ENCODE peak calls at places on chromosomes 13 and 19, in five cellular contexts. One of them, this sample, is unnamed.

GRCh38 chr13:51818771-51819511 is 15.0 kb upstream of the DHRS12 start:
- DNase-seq in ovary: no peak
- DNase-seq in bronchial epithelial cell: no peak
- DNase-seq in GM20000: no peak
- DNase-seq in glutamatergic neuron: no peak
- DNase-seq in this sample: no peak

GRCh38 chr13:33446821-33447481 is 161.4 kb upstream of the STARD13 start:
- DNase-seq in ovary: no peak
- DNase-seq in bronchial epithelial cell: peak; percentile 53
- DNase-seq in GM20000: no peak
- DNase-seq in glutamatergic neuron: no peak
- DNase-seq in this sample: no peak

GRCh38 chr19:47475460-47475859 is 3.8 kb upstream of the SLC8A2 start:
- DNase-seq in ovary: no peak
- DNase-seq in bronchial epithelial cell: no peak
- DNase-seq in GM20000: no peak
- DNase-seq in glutamatergic neuron: no peak
- DNase-seq in this sample: no peak

GRCh38 chr13:64087624-64088023 is 2672.0 kb upstream of the PCDH20 start:
- DNase-seq in ovary: no peak
- DNase-seq in bronchial epithelial cell: no peak
- DNase-seq in GM20000: no peak
- DNase-seq in glutamatergic neuron: no peak
- DNase-seq in this sample: no peak

GRCh38 chr19:47124937-47125668 is 5.5 kb upstream of the SAE1 start:
- DNase-seq in ovary: no peak
- DNase-seq in bronchial epithelial cell: peak; percentile 73
- DNase-seq in GM20000: peak; percentile 49
- DNase-seq in glutamatergic neuron: no peak
- DNase-seq in this sample: no peak

GRCh38 chr13:95150555-95150954 is 150.7 kb downstream of the ABCC4 start:
- DNase-seq in ovary: no peak
- DNase-seq in bronchial epithelial cell: peak; percentile 58
- DNase-seq in GM20000: no peak
- DNase-seq in glutamatergic neuron: no peak
- DNase-seq in this sample: no peak

GRCh38 chr19:28475525-28475924 is 737.4 kb downstream of the UQCRFS1 start:
- DNase-seq in ovary: no peak
- DNase-seq in bronchial epithelial cell: no peak
- DNase-seq in GM20000: no peak
- DNase-seq in glutamatergic neuron: no peak
- DNase-seq in this sample: no peak

GRCh38 chr13:20567881-20568528 is 1.0 kb downstream of the IFT88 start:
- DNase-seq in ovary: no peak
- DNase-seq in bronchial epithelial cell: no peak
- DNase-seq in GM20000: no peak
- DNase-seq in glutamatergic neuron: no peak
- DNase-seq in this sample: no peak

GRCh38 chr13:99087954-99088491 is 110.2 kb upstream of the DOCK9 start:
- DNase-seq in ovary: no peak
- DNase-seq in bronchial epithelial cell: peak; percentile 56
- DNase-seq in GM20000: peak; percentile 27
- DNase-seq in glutamatergic neuron: peak; percentile 40
- DNase-seq in this sample: no peak

GRCh38 chr13:32883501-32883900 is 132.7 kb upstream of the KL start:
- DNase-seq in ovary: no peak
- DNase-seq in bronchial epithelial cell: no peak
- DNase-seq in GM20000: no peak
- DNase-seq in glutamatergic neuron: no peak
- DNase-seq in this sample: no peak

GRCh38 chr13:54845351-54845965 is 1816.8 kb downstream of the OLFM4 start:
- DNase-seq in ovary: no peak
- DNase-seq in bronchial epithelial cell: no peak
- DNase-seq in GM20000: no peak
- DNase-seq in glutamatergic neuron: no peak
- DNase-seq in this sample: no peak

GRCh38 chr13:102589291-102589822 is 7.4 kb upstream of the TPP2 start:
- DNase-seq in ovary: no peak
- DNase-seq in bronchial epithelial cell: no peak
- DNase-seq in GM20000: no peak
- DNase-seq in glutamatergic neuron: no peak
- DNase-seq in this sample: no peak

GRCh38 chr19:37941820-37942515 is 35.0 kb downstream of the SIPA1L3 start:
- DNase-seq in ovary: no peak
- DNase-seq in bronchial epithelial cell: no peak
- DNase-seq in GM20000: no peak
- DNase-seq in glutamatergic neuron: no peak
- DNase-seq in this sample: no peak

GRCh38 chr19:16371540-16371986 is 46.9 kb downstream of the KLF2 start:
- DNase-seq in ovary: peak; percentile 41
- DNase-seq in bronchial epithelial cell: no peak
- DNase-seq in GM20000: peak; percentile 76
- DNase-seq in glutamatergic neuron: no peak
- DNase-seq in this sample: no peak

GRCh38 chr19:29837448-29837961 is 25.7 kb downstream of the CCNE1 start:
- DNase-seq in ovary: no peak
- DNase-seq in bronchial epithelial cell: no peak
- DNase-seq in GM20000: peak; percentile 82
- DNase-seq in glutamatergic neuron: no peak
- DNase-seq in this sample: no peak

GRCh38 chr13:75399168-75399878 is 82.6 kb downstream of the TBC1D4 start:
- DNase-seq in ovary: no peak
- DNase-seq in bronchial epithelial cell: no peak
- DNase-seq in GM20000: no peak
- DNase-seq in glutamatergic neuron: no peak
- DNase-seq in this sample: no peak

GRCh38 chr13:110497003-110497402 is 64.5 kb downstream of the RAB20 start:
- DNase-seq in ovary: no peak
- DNase-seq in bronchial epithelial cell: no peak
- DNase-seq in GM20000: no peak
- DNase-seq in glutamatergic neuron: no peak
- DNase-seq in this sample: no peak

DNA sequence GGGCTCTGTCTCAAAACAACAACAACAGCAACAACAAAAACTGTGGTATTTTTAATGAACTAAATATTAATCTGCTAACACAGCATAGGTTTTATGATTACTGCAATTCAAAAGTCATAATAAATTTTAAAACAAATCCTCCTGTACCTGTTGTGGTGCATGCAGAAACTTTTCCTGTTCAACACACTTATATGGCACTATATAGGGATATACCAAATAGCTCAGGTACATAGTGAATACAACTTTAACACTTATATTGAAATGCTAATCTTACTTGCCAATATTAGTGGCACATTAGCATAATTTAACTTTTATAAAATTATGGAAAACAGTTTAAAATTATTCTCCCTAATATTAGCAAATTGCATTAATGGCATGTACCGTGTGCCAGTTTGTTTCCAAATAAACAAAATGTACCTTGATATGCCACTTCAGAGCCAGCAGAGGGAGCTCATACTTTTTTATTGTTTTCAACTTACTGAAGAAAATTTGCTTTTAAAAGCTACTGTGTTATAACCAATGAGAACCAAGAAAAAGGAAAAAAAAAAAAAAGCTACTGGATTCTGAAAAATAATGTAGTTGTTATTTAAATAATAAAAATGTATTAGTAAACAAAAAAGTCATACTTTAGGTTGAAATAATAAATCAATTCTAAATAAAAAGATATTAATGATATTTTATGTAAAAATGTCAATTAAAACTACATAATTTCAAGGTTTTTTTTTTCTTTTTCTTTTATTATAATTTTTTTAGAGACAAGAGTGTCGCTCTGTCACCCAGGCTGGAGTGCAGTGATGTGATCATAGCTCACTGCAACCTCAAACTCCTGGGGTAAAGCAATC is 18.0 kb upstream of the RBM26 start:
- DNase-seq in ovary: no peak
- DNase-seq in bronchial epithelial cell: peak; percentile 56
- DNase-seq in GM20000: peak; percentile 27
- DNase-seq in glutamatergic neuron: no peak
- DNase-seq in this sample: no peak
- TF ChIP-seq CTCF in ovary: peak; percentile 37
- TF ChIP-seq CTCF in bronchial epithelial cell: peak; percentile 39
- TF ChIP-seq CTCF in GM20000: peak; percentile 50
- TF ChIP-seq CTCF in glutamatergic neuron: peak; percentile 73
- TF ChIP-seq CTCF in this sample: peak; percentile 41

DNA sequence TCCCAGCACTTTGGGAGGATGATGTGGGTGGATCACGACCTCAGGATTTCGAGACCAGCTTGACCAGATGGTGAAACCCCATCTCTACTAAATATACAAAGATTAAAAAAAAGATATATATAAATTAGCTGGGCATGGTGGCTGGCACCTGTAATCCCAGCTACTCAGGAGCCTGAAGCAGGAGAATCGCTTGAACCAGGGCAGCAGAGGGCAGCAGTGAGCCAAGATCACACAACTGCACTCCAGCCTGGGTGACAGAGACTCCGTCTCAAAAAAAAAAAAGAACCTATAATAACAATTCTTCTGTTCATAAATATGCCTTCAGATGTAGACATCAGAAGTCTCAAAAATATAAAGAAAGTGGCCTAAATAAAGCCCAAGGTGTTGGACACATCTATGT is 7.6 kb downstream of the ZNF737 start:
- DNase-seq in ovary: no peak
- DNase-seq in bronchial epithelial cell: no peak
- DNase-seq in GM20000: no peak
- DNase-seq in glutamatergic neuron: peak; percentile 40
- DNase-seq in this sample: no peak
- TF ChIP-seq CTCF in ovary: no peak
- TF ChIP-seq CTCF in bronchial epithelial cell: no peak
- TF ChIP-seq CTCF in GM20000: no peak
- TF ChIP-seq CTCF in glutamatergic neuron: peak; percentile 32
- TF ChIP-seq CTCF in this sample: no peak

GRCh38 chr19:48489608-48490216 is 20.5 kb downstream of the CYTH2 start:
- DNase-seq in ovary: peak; percentile 72
- DNase-seq in bronchial epithelial cell: peak; percentile 55
- DNase-seq in GM20000: peak; percentile 90
- DNase-seq in glutamatergic neuron: peak; percentile 86
- DNase-seq in this sample: no peak
- TF ChIP-seq CTCF in ovary: peak; percentile 83
- TF ChIP-seq CTCF in bronchial epithelial cell: peak; percentile 98
- TF ChIP-seq CTCF in GM20000: peak; percentile 95
- TF ChIP-seq CTCF in glutamatergic neuron: peak; percentile 91
- TF ChIP-seq CTCF in this sample: peak; percentile 92

GRCh38 chr19:18672606-18673337 is 10.7 kb upstream of the CRTC1 start:
- DNase-seq in ovary: no peak
- DNase-seq in bronchial epithelial cell: peak; percentile 27
- DNase-seq in GM20000: peak; percentile 18
- DNase-seq in glutamatergic neuron: no peak
- DNase-seq in this sample: no peak
- TF ChIP-seq CTCF in ovary: no peak
- TF ChIP-seq CTCF in bronchial epithelial cell: no peak
- TF ChIP-seq CTCF in GM20000: no peak
- TF ChIP-seq CTCF in glutamatergic neuron: no peak
- TF ChIP-seq CTCF in this sample: no peak

DNA sequence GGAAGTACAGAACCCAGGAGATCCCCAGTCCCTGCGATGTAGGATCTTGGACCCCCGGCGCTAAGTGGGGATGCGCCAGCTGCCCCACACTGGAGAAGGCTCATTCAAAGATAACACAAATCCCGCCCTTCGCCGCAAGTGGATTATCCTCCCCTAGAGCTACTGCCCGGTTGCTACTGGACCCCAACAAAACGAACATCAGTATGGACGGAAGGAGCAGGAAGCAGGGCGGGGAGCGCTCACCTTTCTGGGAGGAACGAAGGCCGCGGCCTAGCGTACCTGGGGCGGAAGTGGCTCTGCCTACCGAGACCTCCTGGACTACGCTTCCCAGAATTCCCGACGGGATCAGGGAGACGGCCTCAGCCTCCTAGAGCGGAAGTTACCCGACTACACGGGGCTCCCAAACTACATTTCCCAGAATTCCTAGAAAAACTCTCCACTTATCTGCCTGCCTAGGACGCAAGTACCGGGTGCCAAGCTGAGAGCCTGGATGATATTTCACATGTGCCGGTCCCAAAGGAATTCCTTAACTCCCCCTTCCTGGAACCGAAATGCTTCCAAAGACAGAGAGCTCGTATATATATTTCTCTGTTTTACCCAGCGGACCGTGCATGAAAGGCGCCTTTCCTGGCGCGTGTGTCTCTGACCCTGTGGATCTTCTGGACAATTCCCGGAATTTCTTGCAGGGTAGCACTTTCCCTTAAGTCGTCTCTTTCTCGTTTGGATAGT is at the start of gene ZNF112:
- DNase-seq in ovary: peak; percentile 87
- DNase-seq in bronchial epithelial cell: peak; percentile 93
- DNase-seq in GM20000: no peak
- DNase-seq in glutamatergic neuron: peak; percentile 84
- DNase-seq in this sample: peak; percentile 87
- TF ChIP-seq CTCF in ovary: no peak
- TF ChIP-seq CTCF in bronchial epithelial cell: no peak
- TF ChIP-seq CTCF in GM20000: no peak
- TF ChIP-seq CTCF in glutamatergic neuron: no peak
- TF ChIP-seq CTCF in this sample: no peak

DNA sequence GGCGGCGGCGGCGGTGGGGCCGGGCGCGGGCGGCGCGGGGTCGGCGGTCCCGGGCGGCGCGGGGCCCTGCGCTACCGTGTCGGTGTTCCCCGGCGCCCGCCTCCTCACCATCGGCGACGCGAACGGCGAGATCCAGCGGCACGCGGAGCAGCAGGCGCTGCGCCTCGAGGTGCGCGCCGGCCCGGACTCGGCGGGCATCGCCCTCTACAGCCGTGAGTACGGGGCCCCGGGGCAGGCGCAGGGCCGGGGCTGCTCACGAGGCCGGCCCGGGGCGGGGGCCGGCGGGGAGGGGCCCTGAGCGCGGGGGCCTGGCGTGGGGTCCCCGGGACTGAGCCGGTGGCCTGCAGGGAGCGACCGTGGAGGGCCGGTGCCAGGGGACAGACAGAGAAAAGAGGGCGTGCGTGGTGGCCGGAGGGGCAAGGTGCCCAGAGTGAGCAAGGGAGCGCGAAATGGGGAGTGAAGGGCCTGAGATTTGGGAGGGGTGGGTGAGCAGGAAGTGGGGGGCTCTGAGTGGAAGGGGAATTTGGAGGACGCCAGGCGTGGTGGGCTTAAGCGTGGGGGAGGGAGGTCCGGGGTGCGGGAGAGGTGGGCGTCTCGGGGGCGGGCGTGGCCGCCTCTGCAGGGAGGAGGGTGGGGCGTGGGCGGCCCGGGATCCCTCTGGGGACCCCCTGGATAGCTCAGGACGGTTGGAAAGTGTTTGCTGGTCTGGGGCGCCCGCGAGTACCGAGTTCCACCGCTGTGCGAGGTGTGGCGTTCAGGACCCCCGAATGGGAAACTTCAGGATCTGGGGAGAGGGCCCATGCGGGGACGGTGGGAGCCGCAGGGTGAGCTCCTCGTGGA is 578 bp downstream of the CARM1 start:
- DNase-seq in ovary: peak; percentile 67
- DNase-seq in bronchial epithelial cell: no peak
- DNase-seq in GM20000: peak; percentile 58
- DNase-seq in glutamatergic neuron: peak; percentile 77
- DNase-seq in this sample: no peak
- TF ChIP-seq CTCF in ovary: no peak
- TF ChIP-seq CTCF in bronchial epithelial cell: no peak
- TF ChIP-seq CTCF in GM20000: no peak
- TF ChIP-seq CTCF in glutamatergic neuron: peak; percentile 61
- TF ChIP-seq CTCF in this sample: no peak

GRCh38 chr19:42092350-42092749 is 16.4 kb downstream of the ZNF574 start:
- DNase-seq in ovary: no peak
- DNase-seq in bronchial epithelial cell: no peak
- DNase-seq in GM20000: peak; percentile 57
- DNase-seq in glutamatergic neuron: no peak
- DNase-seq in this sample: no peak
- TF ChIP-seq CTCF in ovary: no peak
- TF ChIP-seq CTCF in bronchial epithelial cell: peak; percentile 85
- TF ChIP-seq CTCF in GM20000: peak; percentile 52
- TF ChIP-seq CTCF in glutamatergic neuron: no peak
- TF ChIP-seq CTCF in this sample: no peak

GRCh38 chr19:36441339-36441738 is 22.9 kb upstream of the ZFP82 start:
- DNase-seq in ovary: no peak
- DNase-seq in bronchial epithelial cell: no peak
- DNase-seq in GM20000: no peak
- DNase-seq in glutamatergic neuron: no peak
- DNase-seq in this sample: no peak
- TF ChIP-seq CTCF in ovary: no peak
- TF ChIP-seq CTCF in bronchial epithelial cell: no peak
- TF ChIP-seq CTCF in GM20000: no peak
- TF ChIP-seq CTCF in glutamatergic neuron: no peak
- TF ChIP-seq CTCF in this sample: no peak

This sample was measured in coronary artery.